ENCODE peak calls at places on chromosomes 13 and 19, in ten cellular contexts. V, E, X, U, G, R, N, P, I and K are unnamed samples.

GRCh38 chr13:52084971-52085370 is 43.9 kb downstream of the NEK5 start:
- DNase-seq in P (no peak), E (no peak), N (no peak), U (no peak), X (no peak), I (no peak), V (no peak), G (no peak), R (no peak), K (no peak)

GRCh38 chr19:10010939-10011338 is 635 bp upstream of the COL5A3 start:
- DNase-seq in V (no peak), U (no peak), P (no peak), R (no peak), E (no peak), G (no peak), I (no peak), N (no peak), X (no peak), K (no peak)

GRCh38 chr13:26500618-26501320 is 56.7 kb upstream of the WASF3 start:
- DNase-seq in I (no peak), X (no peak), N (no peak), V (no peak), P (no peak), R (no peak), G (no peak), U (peak; percentile 21), E (no peak), K (no peak)

GRCh38 chr13:27858046-27858445 is 61.8 kb upstream of the PDX1 start:
- DNase-seq in E (no peak), P (no peak), G (no peak), R (no peak), V (no peak), I (no peak), X (no peak), N (no peak), U (no peak), K (no peak)

GRCh38 chr19:3413796-3414327 is 47.5 kb downstream of the NFIC start:
- DNase-seq in G (no peak), N (no peak), I (no peak), R (no peak), V (no peak), X (no peak), P (peak; percentile 53), E (no peak), U (no peak), K (no peak)

GRCh38 chr13:75357576-75358295 is 124.2 kb downstream of the TBC1D4 start:
- DNase-seq in R (no peak), E (peak; percentile 33), N (peak; percentile 75), P (peak; percentile 67), U (peak; percentile 69), X (peak; percentile 36), I (peak; percentile 43), V (peak; percentile 37), G (no peak), K (peak; percentile 80)

GRCh38 chr19:57665261-57665806 is 3.4 kb upstream of the ZSCAN4 start:
- DNase-seq in E (no peak), R (no peak), P (no peak), V (no peak), G (no peak), X (no peak), U (no peak), N (no peak), I (no peak), K (peak; percentile 84)

GRCh38 chr13:99316657-99317244 is 9.6 kb upstream of the GPR183 start:
- DNase-seq in U (no peak), X (peak; percentile 60), G (no peak), R (no peak), V (no peak), N (no peak), E (no peak), P (no peak), I (no peak), K (peak; percentile 60)

GRCh38 chr13:113843864-113844556 is 19.9 kb downstream of the GAS6 start:
- DNase-seq in N (no peak), V (no peak), P (no peak), G (no peak), I (no peak), R (no peak), E (no peak), U (no peak), X (peak; percentile 11), K (no peak)

GRCh38 chr19:3493651-3494050 is 6.8 kb downstream of the DOHH start:
- DNase-seq in V (no peak), I (no peak), P (no peak), R (no peak), E (no peak), G (no peak), U (no peak), X (no peak), N (no peak), K (no peak)

GRCh38 chr13:97182065-97182890 is 39.9 kb upstream of the MBNL2 start:
- DNase-seq in E (no peak), P (no peak), U (no peak), N (no peak), R (no peak), G (no peak), X (no peak), V (no peak), I (no peak), K (no peak)

GRCh38 chr19:31356587-31357314 is 7.5 kb upstream of the TSHZ3 start:
- DNase-seq in R (peak; percentile 40), G (no peak), V (peak; percentile 54), I (peak; percentile 43), U (no peak), P (no peak), N (no peak), X (no peak), E (no peak), K (no peak)

GRCh38 chr19:342801-343421 is 1.7 kb downstream of the MIER2 start:
- DNase-seq in R (no peak), U (peak; percentile 82), X (no peak), I (no peak), P (peak; percentile 80), N (no peak), E (peak; percentile 83), V (no peak), G (peak; percentile 67), K (peak; percentile 79)

GRCh38 chr19:40668991-40669614 is 21.3 kb downstream of the NUMBL start:
- DNase-seq in E (no peak), G (no peak), V (no peak), U (no peak), I (no peak), N (no peak), P (no peak), R (no peak), X (no peak), K (no peak)

GRCh38 chr19:51296331-51297093 is 14.9 kb upstream of the IGLON5 start:
- DNase-seq in X (no peak), U (no peak), E (no peak), G (no peak), N (no peak), P (no peak), I (no peak), R (no peak), V (no peak), K (no peak)

GRCh38 chr19:10007366-10007765 is 2.9 kb downstream of the COL5A3 start:
- DNase-seq in P (no peak), R (no peak), N (no peak), E (no peak), I (no peak), V (no peak), X (peak; percentile 57), G (no peak), U (no peak), K (no peak)

GRCh38 chr13:50365300-50365682 is 350.0 kb downstream of the KCNRG start:
- DNase-seq in P (no peak), I (peak; percentile 13), G (no peak), R (no peak), N (no peak), E (no peak), U (peak; percentile 75), X (no peak), V (no peak), K (no peak)

GRCh38 chr19:47720669-47721068 is 7.4 kb downstream of the EHD2 start:
- DNase-seq in R (no peak), V (no peak), I (no peak), U (no peak), P (no peak), N (no peak), G (no peak), X (no peak), E (no peak), K (no peak)

GRCh38 chr19:2242092-2242537 is 5.5 kb downstream of the SF3A2 start:
- DNase-seq in U (no peak), P (no peak), V (no peak), R (no peak), G (no peak), E (no peak), X (no peak), N (no peak), I (no peak), K (no peak)

GRCh38 chr13:35830850-35831450 is 300.2 kb downstream of the DCLK1 start:
- DNase-seq in U (no peak), X (no peak), G (no peak), E (no peak), V (no peak), R (no peak), I (no peak), P (no peak), N (no peak), K (no peak)

GRCh38 chr19:1467512-1468273 is 11.3 kb downstream of the C19orf25 start:
- DNase-seq in N (no peak), G (no peak), I (no peak), E (no peak), X (no peak), P (no peak), R (no peak), U (no peak), V (no peak), K (no peak)

GRCh38 chr19:50387176-50387867 is 3.2 kb downstream of the POLD1 start:
- DNase-seq in X (no peak), N (no peak), E (no peak), P (no peak), U (no peak), R (no peak), I (no peak), V (no peak), G (peak; percentile 54), K (no peak)

GRCh38 chr13:50636007-50636704 is 207.3 kb downstream of the DLEU7 start:
- DNase-seq in E (no peak), R (no peak), P (no peak), I (no peak), N (peak; percentile 66), X (no peak), V (peak; percentile 58), U (no peak), G (no peak), K (no peak)

GRCh38 chr19:7868326-7868670 is 5.9 kb downstream of the PRR36 start:
- DNase-seq in R (no peak), V (no peak), P (no peak), X (peak; percentile 55), U (no peak), G (no peak), N (no peak), I (peak; percentile 25), E (no peak), K (no peak)

GRCh38 chr19:43412441-43412840 is 2.2 kb upstream of the TEX101 start:
- DNase-seq in G (no peak), I (no peak), P (no peak), X (no peak), E (no peak), R (no peak), U (no peak), V (no peak), N (no peak), K (no peak)

GRCh38 chr13:46553886-46554855 is 1.2 kb downstream of the LRCH1 start:
- DNase-seq in V (peak; percentile 84), N (peak; percentile 75), E (no peak), X (peak; percentile 67), P (peak; percentile 75), G (no peak), R (peak; percentile 32), U (peak; percentile 87), I (peak; percentile 50), K (peak; percentile 74)

GRCh38 chr13:51745236-51745635 is 58.7 kb downstream of the DHRS12 start:
- DNase-seq in N (no peak), V (no peak), U (no peak), X (no peak), I (no peak), P (no peak), G (no peak), R (no peak), E (no peak), K (no peak)